ENCODE peak calls at places on chromosome 18, in eight cellular contexts. T, Z, S, D, K, Q, W and O are unnamed samples.
A peak's percentile ranks its signal among the peaks of the same experiment; 100 is the strongest.

GRCh38 chr18:9750606-9751304 is 42.7 kb downstream of the RAB31 start:
- DNase-seq in K (no peak), Q (no peak), Z (no peak), T (no peak), D (no peak), S (no peak), W (no peak), O (no peak)

GRCh38 chr18:11153096-11153495 is 3.7 kb upstream of the PIEZO2 start:
- DNase-seq in W (no peak), Z (no peak), Q (no peak), T (no peak), S (no peak), K (no peak), D (no peak), O (no peak)

GRCh38 chr18:77129150-77129551 is 3.4 kb downstream of the MBP start:
- DNase-seq in D (peak; percentile 92), K (peak; percentile 59), W (no peak), Z (peak; percentile 99), S (no peak), T (peak; percentile 25), Q (no peak), O (peak; percentile 59)

GRCh38 chr18:54957295-54957694 is 2.0 kb downstream of the CCDC68 start:
- DNase-seq in D (no peak), W (no peak), Q (no peak), Z (no peak), T (peak; percentile 36), K (no peak), S (no peak), O (no peak)

GRCh38 chr18:7878265-7879173 is 311.4 kb downstream of the PTPRM start:
- DNase-seq in K (peak; percentile 91), S (no peak), T (no peak), D (no peak), Q (no peak), Z (no peak), W (no peak), O (no peak)

GRCh38 chr18:32469190-32469611 is 1.5 kb downstream of the GAREM1 start:
- DNase-seq in S (no peak), W (peak; percentile 17), Z (peak; percentile 15), T (peak; percentile 64), D (peak; percentile 59), K (peak; percentile 23), Q (no peak), O (no peak)

GRCh38 chr18:51211552-51211951 is 14.1 kb upstream of the MEX3C start:
- DNase-seq in K (peak; percentile 52), W (peak; percentile 33), Q (no peak), D (peak; percentile 90), Z (peak; percentile 94), T (no peak), S (peak; percentile 55), O (peak; percentile 12)

GRCh38 chr18:58416704-58417683 is 211.9 kb downstream of the ALPK2 start:
- DNase-seq in D (peak; percentile 59), W (no peak), K (peak; percentile 41), Z (peak; percentile 76), S (no peak), Q (no peak), T (peak; percentile 64), O (no peak)

GRCh38 chr18:67385455-67385854 is 131.1 kb downstream of the DSEL start:
- DNase-seq in Q (no peak), K (no peak), S (no peak), T (no peak), D (peak; percentile 14), W (no peak), Z (peak; percentile 67), O (no peak)

GRCh38 chr18:40534748-40535147 is 1420.3 kb upstream of the PIK3C3 start:
- DNase-seq in Q (no peak), Z (no peak), W (no peak), D (peak; percentile 10), S (no peak), K (peak; percentile 53), T (peak; percentile 18), O (peak; percentile 4)

GRCh38 chr18:5630057-5630765 is 86.4 kb upstream of the EPB41L3 start:
- DNase-seq in D (peak; percentile 68), S (peak; percentile 18), K (peak; percentile 4), T (peak; percentile 68), W (peak; percentile 52), Q (peak; percentile 80), Z (no peak), O (peak; percentile 11)

GRCh38 chr18:78006006-78006802 is 756.6 kb downstream of the GALR1 start:
- DNase-seq in T (no peak), Q (no peak), Z (no peak), W (no peak), D (no peak), S (no peak), K (no peak), O (no peak)

GRCh38 chr18:58615150-58616132 is 13.4 kb downstream of the ALPK2 start:
- DNase-seq in W (no peak), S (peak; percentile 71), D (peak; percentile 41), K (peak; percentile 38), Z (no peak), Q (no peak), T (no peak), O (no peak)

GRCh38 chr18:7812431-7813063 is 245.4 kb downstream of the PTPRM start:
- DNase-seq in K (peak; percentile 67), T (peak; percentile 77), S (no peak), Z (peak; percentile 84), Q (no peak), D (peak; percentile 74), W (no peak), O (no peak)

GRCh38 chr18:77702686-77703085 is 453.0 kb downstream of the GALR1 start:
- DNase-seq in D (no peak), K (peak; percentile 32), Z (no peak), S (no peak), Q (no peak), W (no peak), T (peak; percentile 3), O (no peak)

GRCh38 chr18:78006805-78007204 is 757.2 kb downstream of the GALR1 start:
- DNase-seq in Q (no peak), Z (no peak), D (no peak), K (no peak), W (no peak), S (no peak), T (no peak), O (no peak)

GRCh38 chr18:51183372-51184091 is 13.9 kb downstream of the MEX3C start:
- DNase-seq in K (no peak), T (no peak), W (no peak), Z (no peak), Q (no peak), S (no peak), D (no peak), O (no peak)

GRCh38 chr18:37649416-37649815 is 83.8 kb upstream of the CELF4 start:
- DNase-seq in K (no peak), T (no peak), D (no peak), Z (no peak), W (no peak), S (no peak), Q (no peak), O (no peak)

GRCh38 chr18:37649930-37650329 is 84.3 kb upstream of the CELF4 start:
- DNase-seq in T (no peak), D (no peak), Q (no peak), S (no peak), K (no peak), Z (no peak), W (no peak), O (no peak)

GRCh38 chr18:37657413-37657965 is 91.9 kb upstream of the CELF4 start:
- DNase-seq in K (no peak), T (no peak), Z (no peak), S (no peak), W (no peak), Q (no peak), D (no peak), O (no peak)

GRCh38 chr18:37654711-37655369 is 89.2 kb upstream of the CELF4 start:
- DNase-seq in Q (no peak), K (no peak), S (no peak), Z (no peak), W (no peak), D (no peak), T (no peak), O (no peak)

GRCh38 chr18:37654034-37654433 is 88.4 kb upstream of the CELF4 start:
- DNase-seq in S (no peak), W (no peak), Z (no peak), D (no peak), T (no peak), Q (no peak), K (no peak), O (no peak)
- H3K36me3 ChIP-seq in S (no peaks in the 10 kb centered on the region), W (no peaks in the 10 kb centered on the region), Z (no peaks in the 10 kb centered on the region), D (no peaks in the 10 kb centered on the region), T (no peaks in the 10 kb centered on the region), Q (no peaks in the 10 kb centered on the region), K (no peaks in the 10 kb centered on the region), O (no peaks in the 10 kb centered on the region)

DNA sequence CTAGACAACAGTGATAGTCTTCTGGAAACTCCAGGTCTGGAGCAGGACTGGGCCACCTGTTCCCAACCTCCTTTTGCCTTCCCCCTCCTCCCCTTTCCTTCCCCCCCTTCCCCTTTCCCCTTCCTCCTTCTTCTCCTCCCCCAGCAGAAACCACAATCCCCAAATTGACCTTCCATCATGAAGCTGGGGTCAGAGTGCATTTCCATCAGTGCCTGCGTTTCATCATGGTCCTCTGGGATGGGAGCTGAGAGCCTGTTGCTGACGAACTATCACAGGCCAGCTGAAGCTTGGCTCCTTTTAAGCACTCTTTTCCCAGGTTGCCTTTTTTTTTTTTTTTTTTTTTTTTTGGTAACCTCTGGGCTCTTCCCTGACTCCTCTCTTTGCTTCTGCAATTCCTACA is 52.6 kb upstream of the SMAD2 start:
- DNase-seq in Z (no peak), Q (no peak), W (no peak), D (no peak), S (no peak), K (no peak), T (no peak), O (no peak)
- H3K4me3 ChIP-seq in Z (no peak overlapping the region), Q (no peak overlapping the region), W (no peak overlapping the region), D (no peak overlapping the region), S (no peak overlapping the region), K (no peak overlapping the region), T (no peak overlapping the region), O (no peak overlapping the region)

GRCh38 chr18:35244671-35245070 is 3.8 kb downstream of the ZNF397 start:
- DNase-seq in W (no peak), S (no peak), D (no peak), T (no peak), Q (no peak), K (no peak), Z (no peak), O (no peak)
- H3K36me3 ChIP-seq in W (no peaks in the 10 kb centered on the region), S (peaks cover 21% of the 10 kb centered on the region), D (peaks cover 66% of the 10 kb centered on the region), T (peaks cover 69% of the 10 kb centered on the region), Q (peaks cover 47% of the 10 kb centered on the region), K (peaks cover 22% of the 10 kb centered on the region), Z (peaks cover 42% of the 10 kb centered on the region), O (peaks cover 58% of the 10 kb centered on the region)

GRCh38 chr18:73879328-73879727 is 268.3 kb downstream of the FBXO15 start:
- DNase-seq in T (peak; percentile 22), K (no peak), D (no peak), Q (no peak), Z (peak; percentile 17), S (no peak), W (no peak), O (no peak)

GRCh38 chr18:73879771-73880170 is 267.9 kb downstream of the FBXO15 start:
- DNase-seq in S (no peak), K (no peak), Q (no peak), W (no peak), T (peak; percentile 58), D (no peak), Z (peak; percentile 59), O (no peak)

GRCh38 chr18:73884868-73885267 is 262.8 kb downstream of the FBXO15 start:
- DNase-seq in Z (no peak), S (no peak), W (no peak), D (no peak), K (no peak), T (no peak), Q (no peak), O (no peak)

GRCh38 chr18:73880387-73880786 is 267.2 kb downstream of the FBXO15 start:
- DNase-seq in T (no peak), K (peak; percentile 43), S (no peak), Z (no peak), D (no peak), Q (no peak), W (no peak), O (no peak)

GRCh38 chr18:73881396-73881795 is 266.2 kb downstream of the FBXO15 start:
- DNase-seq in Z (peak; percentile 36), Q (no peak), T (peak; percentile 8), D (no peak), S (no peak), K (no peak), W (no peak), O (no peak)
- H3K4me3 ChIP-seq in Z (no peak overlapping the region), Q (no peak overlapping the region), T (no peak overlapping the region), D (no peak overlapping the region), S (no peak overlapping the region), K (no peak overlapping the region), W (no peak overlapping the region), O (no peak overlapping the region)